ENCODE peak calls at places on chromosome 13, in six cellular contexts. J is CD4-positive, alpha-beta T cell; Y is GM06990; M is left ventricle myocardium inferior; O is heart right ventricle; L is endothelial cell. G is an unnamed sample.

GRCh38 chr13:79776538-79776937 is 295.6 kb downstream of the NDFIP2 start:
- DNase-seq in J (no peak), Y (no peak), M (no peak), O (no peak), L (no peak), G (no peak)

GRCh38 chr13:98060282-98060681 is 82.6 kb upstream of the FARP1 start:
- DNase-seq in J (no peak), Y (no peak), M (no peak), O (no peak), L (no peak), G (no peak)

GRCh38 chr13:40599146-40599545 is 67.3 kb downstream of the FOXO1 start:
- DNase-seq in J (no peak), Y (no peak), M (no peak), O (no peak), L (no peak), G (no peak)

GRCh38 chr13:69948016-69948415 is 159.6 kb upstream of the ATXN8OS start:
- DNase-seq in J (no peak), Y (peak; percentile 44), M (no peak), O (no peak), L (no peak), G (no peak)

GRCh38 chr13:45143346-45143751 is 23.0 kb downstream of the GTF2F2 start:
- DNase-seq in J (no peak), Y (no peak), M (no peak), O (no peak), L (no peak), G (no peak)

GRCh38 chr13:44230736-44231135 is 142.9 kb upstream of the SERP2 start:
- DNase-seq in J (no peak), Y (no peak), M (no peak), O (no peak), L (no peak), G (no peak)

GRCh38 chr13:51683537-51684050 is 99.3 kb downstream of the WDFY2 start:
- DNase-seq in J (no peak), Y (no peak), M (no peak), O (no peak), L (no peak), G (no peak)

GRCh38 chr13:109389892-109390345 is 396.5 kb downstream of the IRS2 start:
- DNase-seq in J (no peak), Y (no peak), M (no peak), O (no peak), L (no peak), G (no peak)

GRCh38 chr13:77523834-77524728 is 11.4 kb upstream of the SCEL start:
- DNase-seq in J (no peak), Y (no peak), M (no peak), O (no peak), L (no peak), G (no peak)

GRCh38 chr13:67048084-67048792 is 181.9 kb downstream of the PCDH9 start:
- DNase-seq in J (no peak), Y (no peak), M (no peak), O (no peak), L (peak; percentile 5), G (no peak)

GRCh38 chr13:30696278-30697176 is 38.8 kb upstream of the ALOX5AP start:
- DNase-seq in J (no peak), Y (no peak), M (peak; percentile 45), O (no peak), L (peak; percentile 29), G (no peak)

GRCh38 chr13:52786747-52787146 is 47.1 kb upstream of the CNMD start:
- DNase-seq in J (no peak), Y (no peak), M (no peak), O (no peak), L (no peak), G (no peak)

GRCh38 chr13:29472317-29472961 is 123.0 kb downstream of the SLC7A1 start:
- DNase-seq in J (peak; percentile 14), Y (no peak), M (no peak), O (no peak), L (peak; percentile 78), G (peak; percentile 69)

GRCh38 chr13:102779426-102780159 is 6.0 kb upstream of the TEX30 start:
- DNase-seq in J (no peak), Y (peak; percentile 17), M (no peak), O (no peak), L (no peak), G (no peak)

GRCh38 chr13:56501750-56502149 is 639.0 kb upstream of the PRR20A start:
- DNase-seq in J (no peak), Y (no peak), M (no peak), O (no peak), L (no peak), G (no peak)

GRCh38 chr13:77386880-77387606 is 60.1 kb upstream of the MYCBP2 start:
- DNase-seq in J (no peak), Y (peak; percentile 10), M (no peak), O (no peak), L (no peak), G (no peak)

GRCh38 chr13:29901714-29902631 is 51.6 kb upstream of the UBL3 start:
- DNase-seq in J (peak; percentile 11), Y (no peak), M (peak; percentile 16), O (no peak), L (no peak), G (no peak)

GRCh38 chr13:36475468-36475867 is 43.2 kb downstream of the CCNA1 start:
- DNase-seq in J (no peak), Y (no peak), M (no peak), O (no peak), L (no peak), G (no peak)
- TF ChIP-seq CTCF in J (no peak), Y (no peak), M (no peak), O (no peak), L (no peak), G (no peak)

DNA sequence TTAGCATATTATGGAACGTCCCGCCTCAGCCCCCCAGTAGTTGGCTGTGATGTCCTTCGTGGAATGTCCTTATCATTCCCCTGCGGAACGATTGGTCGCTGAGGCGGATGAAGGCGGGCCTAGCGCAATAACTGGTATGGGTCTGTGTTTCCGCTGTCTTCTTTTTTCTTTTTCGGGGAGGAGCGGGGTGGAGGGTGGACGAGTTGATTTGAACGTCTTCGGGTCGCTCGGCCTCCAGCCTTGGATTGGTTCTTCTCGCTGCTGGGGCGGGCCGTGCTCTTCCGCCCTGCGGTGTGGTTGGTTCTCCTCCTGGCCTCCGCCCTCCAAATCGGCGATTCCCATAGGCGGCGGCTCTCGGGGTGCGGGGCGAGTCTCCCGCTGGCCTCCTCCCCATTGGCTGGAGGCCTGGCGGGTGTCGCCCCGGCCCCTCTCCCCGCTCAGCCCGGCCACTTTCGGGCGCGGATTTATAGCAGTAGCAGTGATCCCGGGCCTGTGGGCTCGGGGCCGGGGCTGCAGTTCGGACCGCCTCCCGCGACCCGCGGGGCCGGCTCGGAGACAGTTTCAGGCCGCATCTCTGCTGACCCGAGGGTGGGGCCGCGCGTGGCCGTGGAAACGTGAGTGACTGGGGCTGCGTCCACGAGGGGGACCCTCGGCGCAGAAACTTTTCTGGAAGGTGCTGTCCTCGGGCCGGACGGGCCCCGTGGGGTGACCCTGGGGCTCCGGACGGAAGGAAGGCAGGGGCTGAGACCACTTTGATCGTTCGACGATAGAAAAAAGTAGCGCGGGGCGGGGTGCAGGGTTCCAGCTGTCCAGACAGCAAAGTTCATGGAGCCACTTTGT is 2.1 kb downstream of the ING1 start:
- DNase-seq in J (peak; percentile 93), Y (peak; percentile 98), M (peak; percentile 98), O (peak; percentile 97), L (peak; percentile 97), G (peak; percentile 88)
- TF ChIP-seq CTCF in J (no peak), Y (peak; percentile 42), M (peak; percentile 38), O (peak; percentile 11), L (no peak), G (peak; percentile 23)

GRCh38 chr13:104534847-104535246 is 1468.6 kb upstream of the SLC10A2 start:
- DNase-seq in J (no peak), Y (no peak), M (no peak), O (no peak), L (no peak), G (no peak)
- TF ChIP-seq CTCF in J (no peak), Y (no peak), M (no peak), O (no peak), L (peak; percentile 21), G (peak; percentile 31)

DNA sequence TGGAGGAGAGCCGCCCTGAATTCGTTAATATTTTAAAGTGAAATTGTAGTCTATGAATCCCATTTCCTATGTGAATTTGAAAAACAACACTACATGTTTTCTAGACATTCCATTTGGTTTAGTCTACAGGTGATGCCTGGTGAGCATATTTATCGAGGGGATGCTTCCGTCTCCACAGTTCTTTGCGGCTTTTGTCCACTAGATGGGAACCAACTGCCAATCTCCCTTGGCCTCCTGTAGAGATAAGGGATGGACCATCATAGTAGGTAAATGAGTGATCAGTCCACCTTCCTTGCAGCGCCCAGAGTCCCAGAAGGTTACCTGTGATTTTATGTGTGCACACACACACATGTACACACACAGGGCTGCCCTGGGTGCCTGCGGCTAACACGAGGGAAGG is 289.8 kb upstream of the SOX21 start:
- DNase-seq in J (no peak), Y (no peak), M (no peak), O (no peak), L (no peak), G (no peak)
- TF ChIP-seq CTCF in J (no peak), Y (no peak), M (no peak), O (no peak), L (no peak), G (no peak)

GRCh38 chr13:100983111-100983510 is 308.5 kb upstream of the TMTC4 start:
- DNase-seq in J (no peak), Y (no peak), M (no peak), O (no peak), L (no peak), G (no peak)

GRCh38 chr13:100986571-100986970 is 312.0 kb upstream of the TMTC4 start:
- DNase-seq in J (no peak), Y (no peak), M (no peak), O (no peak), L (no peak), G (no peak)

GRCh38 chr13:100989424-100989823 is 314.8 kb upstream of the TMTC4 start:
- DNase-seq in J (no peak), Y (no peak), M (no peak), O (no peak), L (no peak), G (no peak)

GRCh38 chr13:100984349-100984748 is 309.8 kb upstream of the TMTC4 start:
- DNase-seq in J (no peak), Y (no peak), M (no peak), O (no peak), L (no peak), G (no peak)

DNA sequence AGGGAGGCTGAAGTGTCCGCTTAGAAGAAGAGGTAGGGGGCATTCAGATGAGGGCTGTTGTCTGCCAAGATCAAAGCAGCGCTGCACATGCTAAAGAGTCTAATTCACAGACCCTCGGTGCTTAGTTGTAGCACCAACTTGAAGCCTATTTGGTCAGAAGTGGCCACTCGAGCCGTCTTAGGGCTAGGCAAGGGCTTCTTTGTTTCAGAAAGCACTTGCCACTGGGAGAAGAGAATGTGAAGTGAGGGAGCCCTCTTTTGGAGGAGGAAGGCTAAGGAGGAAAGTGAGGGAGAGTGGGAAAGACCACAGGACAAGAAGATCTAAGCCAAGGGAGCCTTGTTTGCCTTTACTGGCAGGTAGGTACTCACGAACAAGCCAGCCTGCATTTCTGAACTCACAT is 313.4 kb upstream of the TMTC4 start:
- DNase-seq in J (no peak), Y (no peak), M (no peak), O (no peak), L (peak; percentile 8), G (no peak)
- TF ChIP-seq CTCF in J (no peak), Y (no peak), M (no peak), O (peak; percentile 22), L (no peak), G (peak; percentile 22)

GRCh38 chr13:41848435-41849255 is 112.3 kb downstream of the VWA8 start:
- DNase-seq in J (no peak), Y (no peak), M (no peak), O (no peak), L (no peak), G (no peak)
- TF ChIP-seq CTCF in J (no peak), Y (no peak), M (peak; percentile 41), O (no peak), L (no peak), G (no peak)